ENCODE peak calls at places on chromosomes 5 and 9, in ten cellular contexts. One of them, this sample, is unnamed.

GRCh38 chr5:401216-402034 is 41.6 kb upstream of the EXOC3 start:
- DNase-seq in mesendoderm: no peak
- DNase-seq in transverse colon: no peak
- DNase-seq in sigmoid colon: peak; percentile 64
- DNase-seq in uterus: no peak
- DNase-seq in CD8-positive, alpha-beta memory T cell: no peak
- DNase-seq in heart left ventricle: no peak
- DNase-seq in thyroid gland: no peak
- DNase-seq in SJSA1: no peak
- DNase-seq in endodermal cell: peak; percentile 36
- DNase-seq in this sample: no peak

GRCh38 chr5:151094054-151094858 is 13.4 kb upstream of the TNIP1 start:
- DNase-seq in mesendoderm: no peak
- DNase-seq in transverse colon: peak; percentile 73
- DNase-seq in sigmoid colon: no peak
- DNase-seq in uterus: no peak
- DNase-seq in CD8-positive, alpha-beta memory T cell: peak; percentile 48
- DNase-seq in heart left ventricle: no peak
- DNase-seq in thyroid gland: no peak
- DNase-seq in SJSA1: peak; percentile 71
- DNase-seq in endodermal cell: peak; percentile 55
- DNase-seq in this sample: no peak

GRCh38 chr5:179055436-179055835 is 4.7 kb upstream of the ZNF354C start:
- DNase-seq in mesendoderm: peak; percentile 23
- DNase-seq in transverse colon: no peak
- DNase-seq in sigmoid colon: no peak
- DNase-seq in uterus: no peak
- DNase-seq in CD8-positive, alpha-beta memory T cell: no peak
- DNase-seq in heart left ventricle: no peak
- DNase-seq in thyroid gland: no peak
- DNase-seq in SJSA1: no peak
- DNase-seq in endodermal cell: no peak
- DNase-seq in this sample: no peak

GRCh38 chr5:38673671-38674071 is 117.2 kb upstream of the LIFR start:
- DNase-seq in mesendoderm: peak; percentile 75
- DNase-seq in transverse colon: no peak
- DNase-seq in sigmoid colon: no peak
- DNase-seq in uterus: no peak
- DNase-seq in CD8-positive, alpha-beta memory T cell: no peak
- DNase-seq in heart left ventricle: no peak
- DNase-seq in thyroid gland: no peak
- DNase-seq in SJSA1: peak; percentile 14
- DNase-seq in endodermal cell: peak; percentile 66
- DNase-seq in this sample: no peak

GRCh38 chr9:110217656-110218099 is 9.7 kb upstream of the C9orf152 start:
- DNase-seq in mesendoderm: peak; percentile 54
- DNase-seq in transverse colon: no peak
- DNase-seq in sigmoid colon: no peak
- DNase-seq in uterus: no peak
- DNase-seq in CD8-positive, alpha-beta memory T cell: peak; percentile 2
- DNase-seq in heart left ventricle: no peak
- DNase-seq in thyroid gland: peak; percentile 9
- DNase-seq in SJSA1: peak; percentile 49
- DNase-seq in endodermal cell: no peak
- DNase-seq in this sample: no peak

GRCh38 chr5:172235827-172236749 is 42.1 kb downstream of the EFCAB9 start:
- DNase-seq in mesendoderm: no peak
- DNase-seq in transverse colon: peak; percentile 70
- DNase-seq in sigmoid colon: no peak
- DNase-seq in uterus: no peak
- DNase-seq in CD8-positive, alpha-beta memory T cell: no peak
- DNase-seq in heart left ventricle: no peak
- DNase-seq in thyroid gland: no peak
- DNase-seq in SJSA1: no peak
- DNase-seq in endodermal cell: no peak
- DNase-seq in this sample: no peak

GRCh38 chr5:111703662-111704061 is 53.3 kb downstream of the NREP start:
- DNase-seq in mesendoderm: no peak
- DNase-seq in transverse colon: no peak
- DNase-seq in sigmoid colon: no peak
- DNase-seq in uterus: no peak
- DNase-seq in CD8-positive, alpha-beta memory T cell: no peak
- DNase-seq in heart left ventricle: no peak
- DNase-seq in thyroid gland: no peak
- DNase-seq in SJSA1: no peak
- DNase-seq in endodermal cell: no peak
- DNase-seq in this sample: no peak

GRCh38 chr5:4857761-4858160 is 282.4 kb upstream of the ADAMTS16 start:
- DNase-seq in mesendoderm: no peak
- DNase-seq in transverse colon: no peak
- DNase-seq in sigmoid colon: no peak
- DNase-seq in uterus: no peak
- DNase-seq in CD8-positive, alpha-beta memory T cell: no peak
- DNase-seq in heart left ventricle: no peak
- DNase-seq in thyroid gland: no peak
- DNase-seq in SJSA1: no peak
- DNase-seq in endodermal cell: no peak
- DNase-seq in this sample: no peak

GRCh38 chr9:38024036-38024681 is 44.9 kb downstream of the SHB start:
- DNase-seq in mesendoderm: peak; percentile 77
- DNase-seq in transverse colon: peak; percentile 43
- DNase-seq in sigmoid colon: peak; percentile 92
- DNase-seq in uterus: peak; percentile 82
- DNase-seq in CD8-positive, alpha-beta memory T cell: no peak
- DNase-seq in heart left ventricle: no peak
- DNase-seq in thyroid gland: peak; percentile 90
- DNase-seq in SJSA1: no peak
- DNase-seq in endodermal cell: peak; percentile 81
- DNase-seq in this sample: no peak

GRCh38 chr9:136117291-136118060 is 1.2 kb downstream of the TMEM250 start:
- DNase-seq in mesendoderm: no peak
- DNase-seq in transverse colon: peak; percentile 72
- DNase-seq in sigmoid colon: no peak
- DNase-seq in uterus: no peak
- DNase-seq in CD8-positive, alpha-beta memory T cell: no peak
- DNase-seq in heart left ventricle: peak; percentile 73
- DNase-seq in thyroid gland: no peak
- DNase-seq in SJSA1: no peak
- DNase-seq in endodermal cell: no peak
- DNase-seq in this sample: no peak

GRCh38 chr9:89317282-89317681 is 1.0 kb upstream of the SECISBP2 start:
- DNase-seq in mesendoderm: peak; percentile 16
- DNase-seq in transverse colon: no peak
- DNase-seq in sigmoid colon: no peak
- DNase-seq in uterus: no peak
- DNase-seq in CD8-positive, alpha-beta memory T cell: no peak
- DNase-seq in heart left ventricle: no peak
- DNase-seq in thyroid gland: no peak
- DNase-seq in SJSA1: no peak
- DNase-seq in endodermal cell: no peak
- DNase-seq in this sample: no peak

GRCh38 chr9:89312154-89312616 is 1.2 kb downstream of the CKS2 start:
- DNase-seq in mesendoderm: peak; percentile 59
- DNase-seq in transverse colon: no peak
- DNase-seq in sigmoid colon: no peak
- DNase-seq in uterus: no peak
- DNase-seq in CD8-positive, alpha-beta memory T cell: no peak
- DNase-seq in heart left ventricle: no peak
- DNase-seq in thyroid gland: no peak
- DNase-seq in SJSA1: peak; percentile 36
- DNase-seq in endodermal cell: no peak
- DNase-seq in this sample: no peak

GRCh38 chr9:89313842-89314241 is 2.8 kb downstream of the CKS2 start:
- DNase-seq in mesendoderm: no peak
- DNase-seq in transverse colon: no peak
- DNase-seq in sigmoid colon: no peak
- DNase-seq in uterus: no peak
- DNase-seq in CD8-positive, alpha-beta memory T cell: no peak
- DNase-seq in heart left ventricle: no peak
- DNase-seq in thyroid gland: no peak
- DNase-seq in SJSA1: no peak
- DNase-seq in endodermal cell: no peak
- DNase-seq in this sample: no peak

GRCh38 chr9:89315482-89315881 is 2.8 kb upstream of the SECISBP2 start:
- DNase-seq in mesendoderm: no peak
- DNase-seq in transverse colon: no peak
- DNase-seq in sigmoid colon: no peak
- DNase-seq in uterus: no peak
- DNase-seq in CD8-positive, alpha-beta memory T cell: no peak
- DNase-seq in heart left ventricle: no peak
- DNase-seq in thyroid gland: no peak
- DNase-seq in SJSA1: no peak
- DNase-seq in endodermal cell: no peak
- DNase-seq in this sample: no peak

DNA sequence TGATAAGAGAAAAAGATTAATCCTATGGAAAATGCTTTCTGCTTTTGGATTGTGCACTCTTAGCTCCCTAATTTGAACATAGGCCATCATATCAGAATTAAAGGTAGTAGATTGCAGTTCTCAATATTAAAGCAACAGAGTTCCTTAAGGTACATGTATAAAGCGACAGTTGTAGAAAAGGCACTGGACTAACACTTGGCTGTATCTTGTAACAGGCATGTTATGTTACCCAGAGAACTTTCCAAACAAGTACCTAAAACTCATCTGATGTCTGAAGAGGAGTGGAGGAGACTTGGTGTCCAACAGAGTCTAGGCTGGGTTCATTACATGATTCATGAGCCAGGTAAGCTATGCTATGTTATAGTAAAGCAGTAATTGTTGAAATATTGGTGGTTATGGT is 3.3 kb upstream of the SECISBP2 start:
- DNase-seq in mesendoderm: no peak
- DNase-seq in transverse colon: no peak
- DNase-seq in sigmoid colon: no peak
- DNase-seq in uterus: no peak
- DNase-seq in CD8-positive, alpha-beta memory T cell: no peak
- DNase-seq in heart left ventricle: no peak
- DNase-seq in thyroid gland: no peak
- DNase-seq in SJSA1: no peak
- DNase-seq in endodermal cell: no peak
- DNase-seq in this sample: no peak
- H3K4me3 ChIP-seq in mesendoderm: no peak overlapping the region
- H3K4me3 ChIP-seq in transverse colon: no peak overlapping the region
- H3K4me3 ChIP-seq in sigmoid colon: no peak overlapping the region
- H3K4me3 ChIP-seq in uterus: no peak overlapping the region
- H3K4me3 ChIP-seq in CD8-positive, alpha-beta memory T cell: no peak overlapping the region
- H3K4me3 ChIP-seq in heart left ventricle: no peak overlapping the region
- H3K4me3 ChIP-seq in thyroid gland: no peak overlapping the region
- H3K4me3 ChIP-seq in SJSA1: no peak overlapping the region
- H3K4me3 ChIP-seq in endodermal cell: peak overlapping the region; percentile 96
- H3K4me3 ChIP-seq in this sample: no peak overlapping the region

GRCh38 chr5:136055612-136056302 is 27.0 kb downstream of the TGFBI start:
- DNase-seq in mesendoderm: no peak
- DNase-seq in transverse colon: no peak
- DNase-seq in sigmoid colon: no peak
- DNase-seq in uterus: no peak
- DNase-seq in CD8-positive, alpha-beta memory T cell: no peak
- DNase-seq in heart left ventricle: no peak
- DNase-seq in thyroid gland: no peak
- DNase-seq in SJSA1: no peak
- DNase-seq in endodermal cell: no peak
- DNase-seq in this sample: no peak
- H3K4me1 ChIP-seq in mesendoderm: peaks cover 3% of the 10 kb centered on the region
- H3K4me1 ChIP-seq in transverse colon: peaks cover 10% of the 10 kb centered on the region
- H3K4me1 ChIP-seq in sigmoid colon: peaks cover 3% of the 10 kb centered on the region
- H3K4me1 ChIP-seq in uterus: peaks cover 7% of the 10 kb centered on the region
- H3K4me1 ChIP-seq in CD8-positive, alpha-beta memory T cell: no peaks in the 10 kb centered on the region
- H3K4me1 ChIP-seq in heart left ventricle: no peaks in the 10 kb centered on the region
- H3K4me1 ChIP-seq in thyroid gland: peaks cover 11% of the 10 kb centered on the region
- H3K4me1 ChIP-seq in SJSA1: peaks cover 82% of the 10 kb centered on the region
- H3K4me1 ChIP-seq in endodermal cell: no peaks in the 10 kb centered on the region
- H3K4me1 ChIP-seq in this sample: peaks cover 6% of the 10 kb centered on the region

GRCh38 chr5:93575466-93575865 is 5.6 kb downstream of the NR2F1-AS1 start:
- DNase-seq in mesendoderm: no peak
- DNase-seq in transverse colon: no peak
- DNase-seq in sigmoid colon: no peak
- DNase-seq in uterus: no peak
- DNase-seq in CD8-positive, alpha-beta memory T cell: no peak
- DNase-seq in heart left ventricle: no peak
- DNase-seq in thyroid gland: no peak
- DNase-seq in SJSA1: no peak
- DNase-seq in endodermal cell: no peak
- DNase-seq in this sample: no peak
- H3K4me3 ChIP-seq in mesendoderm: no peak overlapping the region
- H3K4me3 ChIP-seq in transverse colon: no peak overlapping the region
- H3K4me3 ChIP-seq in sigmoid colon: no peak overlapping the region
- H3K4me3 ChIP-seq in uterus: no peak overlapping the region
- H3K4me3 ChIP-seq in CD8-positive, alpha-beta memory T cell: no peak overlapping the region
- H3K4me3 ChIP-seq in heart left ventricle: no peak overlapping the region
- H3K4me3 ChIP-seq in thyroid gland: no peak overlapping the region
- H3K4me3 ChIP-seq in SJSA1: no peak overlapping the region
- H3K4me3 ChIP-seq in endodermal cell: no peak overlapping the region
- H3K4me3 ChIP-seq in this sample: no peak overlapping the region

GRCh38 chr9:83472764-83473163 is 65.4 kb downstream of the FRMD3 start:
- DNase-seq in mesendoderm: no peak
- DNase-seq in transverse colon: no peak
- DNase-seq in sigmoid colon: no peak
- DNase-seq in uterus: no peak
- DNase-seq in CD8-positive, alpha-beta memory T cell: no peak
- DNase-seq in heart left ventricle: no peak
- DNase-seq in thyroid gland: no peak
- DNase-seq in SJSA1: peak; percentile 13
- DNase-seq in endodermal cell: no peak
- DNase-seq in this sample: no peak

GRCh38 chr9:83469722-83470121 is 68.5 kb downstream of the FRMD3 start:
- DNase-seq in mesendoderm: no peak
- DNase-seq in transverse colon: no peak
- DNase-seq in sigmoid colon: no peak
- DNase-seq in uterus: no peak
- DNase-seq in CD8-positive, alpha-beta memory T cell: no peak
- DNase-seq in heart left ventricle: peak; percentile 48
- DNase-seq in thyroid gland: no peak
- DNase-seq in SJSA1: no peak
- DNase-seq in endodermal cell: no peak
- DNase-seq in this sample: no peak

GRCh38 chr9:83473488-83473971 is 64.7 kb downstream of the FRMD3 start:
- DNase-seq in mesendoderm: no peak
- DNase-seq in transverse colon: no peak
- DNase-seq in sigmoid colon: no peak
- DNase-seq in uterus: no peak
- DNase-seq in CD8-positive, alpha-beta memory T cell: no peak
- DNase-seq in heart left ventricle: no peak
- DNase-seq in thyroid gland: no peak
- DNase-seq in SJSA1: peak; percentile 39
- DNase-seq in endodermal cell: no peak
- DNase-seq in this sample: no peak

GRCh38 chr9:83472221-83472665 is 66.0 kb downstream of the FRMD3 start:
- DNase-seq in mesendoderm: no peak
- DNase-seq in transverse colon: peak; percentile 44
- DNase-seq in sigmoid colon: no peak
- DNase-seq in uterus: no peak
- DNase-seq in CD8-positive, alpha-beta memory T cell: no peak
- DNase-seq in heart left ventricle: peak; percentile 29
- DNase-seq in thyroid gland: no peak
- DNase-seq in SJSA1: peak; percentile 68
- DNase-seq in endodermal cell: no peak
- DNase-seq in this sample: no peak

DNA sequence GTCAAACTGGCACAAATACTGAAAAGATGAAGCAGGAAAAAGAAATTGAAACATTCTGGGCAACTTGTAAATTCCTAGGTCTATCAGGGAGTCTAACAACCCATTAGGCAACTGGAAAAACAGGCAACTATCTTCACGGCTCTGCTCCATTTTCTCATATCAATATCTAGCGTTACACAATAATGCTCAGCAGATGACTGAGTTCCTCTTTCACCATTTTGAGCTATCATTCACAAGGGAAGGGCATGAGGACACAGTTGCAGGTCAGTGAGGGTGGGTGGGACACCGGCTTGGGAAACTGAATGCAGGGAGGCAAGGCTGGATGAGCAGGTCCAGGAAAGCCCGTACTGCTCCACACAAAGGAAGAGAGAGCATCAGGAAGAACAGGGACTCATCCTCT is 67.0 kb downstream of the FRMD3 start:
- DNase-seq in mesendoderm: no peak
- DNase-seq in transverse colon: no peak
- DNase-seq in sigmoid colon: no peak
- DNase-seq in uterus: no peak
- DNase-seq in CD8-positive, alpha-beta memory T cell: no peak
- DNase-seq in heart left ventricle: no peak
- DNase-seq in thyroid gland: no peak
- DNase-seq in SJSA1: no peak
- DNase-seq in endodermal cell: no peak
- DNase-seq in this sample: no peak
- H3K4me1 ChIP-seq in mesendoderm: no peaks in the 10 kb centered on the region
- H3K4me1 ChIP-seq in transverse colon: peaks cover 27% of the 10 kb centered on the region
- H3K4me1 ChIP-seq in sigmoid colon: no peaks in the 10 kb centered on the region
- H3K4me1 ChIP-seq in uterus: no peaks in the 10 kb centered on the region
- H3K4me1 ChIP-seq in CD8-positive, alpha-beta memory T cell: no peaks in the 10 kb centered on the region
- H3K4me1 ChIP-seq in heart left ventricle: peaks cover 17% of the 10 kb centered on the region
- H3K4me1 ChIP-seq in thyroid gland: no peaks in the 10 kb centered on the region
- H3K4me1 ChIP-seq in SJSA1: peaks cover 42% of the 10 kb centered on the region
- H3K4me1 ChIP-seq in endodermal cell: peaks cover 4% of the 10 kb centered on the region
- H3K4me1 ChIP-seq in this sample: peaks cover 29% of the 10 kb centered on the region